ENCODE peak calls at places on chromosomes 12 and 14, in six cellular contexts. V is upper lobe of right lung; N is heart left ventricle; E is CD8-positive, alpha-beta memory T cell; B is aorta; O is WERI-Rb-1. H is an unnamed sample. For H3K36me3, the result is how much of the 10 kb centered on the place peaks cover.

GRCh38 chr12:4894019-4894418 is 15.7 kb upstream of the KCNA1 start:
- DNase-seq in V (no peak), N (no peak), E (no peak), B (no peak), O (peak), H (no peak)

GRCh38 chr12:14129601-14130178 is 148.3 kb upstream of the GRIN2B start:
- DNase-seq in V (no peak), N (no peak), E (no peak), B (no peak), O (no peak), H (no peak)

GRCh38 chr12:46101121-46101869 is 110.9 kb upstream of the SCAF11 start:
- DNase-seq in V (no peak), N (no peak), E (no peak), B (no peak), O (no peak), H (no peak)

GRCh38 chr12:4141344-4142270 is 132.0 kb upstream of the CCND2 start:
- DNase-seq in V (no peak), N (peak), E (no peak), B (no peak), O (no peak), H (no peak)

GRCh38 chr12:117733292-117733805 is 235.4 kb downstream of the KSR2 start:
- DNase-seq in V (no peak), N (no peak), E (no peak), B (no peak), O (no peak), H (no peak)

GRCh38 chr12:108333898-108334699 is 5.0 kb downstream of the CMKLR1 start:
- DNase-seq in V (no peak), N (peak), E (no peak), B (peak), O (no peak), H (no peak)

GRCh38 chr12:100141666-100141997 is 1.0 kb downstream of the BLTP3B start:
- DNase-seq in V (no peak), N (no peak), E (no peak), B (no peak), O (no peak), H (no peak)

GRCh38 chr14:102184678-102185040 is 45.0 kb downstream of the WDR20 start:
- DNase-seq in V (no peak), N (no peak), E (no peak), B (no peak), O (no peak), H (peak)

GRCh38 chr12:5620896-5621295 is 189.0 kb downstream of the NTF3 start:
- DNase-seq in V (no peak), N (no peak), E (no peak), B (no peak), O (no peak), H (no peak)

GRCh38 chr14:104268725-104269436 is 130.5 kb downstream of the KIF26A start:
- DNase-seq in V (peak), N (peak), E (no peak), B (no peak), O (no peak), H (peak)

GRCh38 chr14:62269204-62269603 is 507.0 kb downstream of the SNAPC1 start:
- DNase-seq in V (no peak), N (no peak), E (no peak), B (no peak), O (no peak), H (no peak)

GRCh38 chr12:92729773-92730305 is 27.1 kb downstream of the PLEKHG7 start:
- DNase-seq in V (no peak), N (no peak), E (no peak), B (peak), O (peak), H (no peak)

GRCh38 chr12:56126732-56127239 is 1.3 kb upstream of the ESYT1 start:
- DNase-seq in V (no peak), N (no peak), E (no peak), B (no peak), O (no peak), H (no peak)
- H3K4me3 ChIP-seq in V (peak), N (no peak), E (peak), B (peak), O (no peak), H (no peak)

DNA sequence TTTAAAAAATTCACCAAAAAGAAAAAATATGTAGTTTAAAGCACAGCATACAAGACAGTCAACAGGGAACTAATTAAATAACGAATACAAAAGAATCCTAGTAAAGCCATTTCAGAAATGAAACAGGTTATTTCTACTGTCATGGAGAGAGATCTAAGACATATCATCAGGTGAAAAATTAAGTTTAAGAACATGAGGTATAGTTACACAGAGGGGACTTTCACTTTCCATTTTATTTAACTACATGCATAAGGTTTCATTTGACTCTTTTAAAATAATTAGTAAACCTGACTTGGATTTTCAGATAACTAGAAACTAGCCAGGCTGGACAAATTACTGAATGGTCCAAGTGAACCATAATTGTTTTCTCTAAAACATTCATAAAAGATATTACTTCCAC is 11.3 kb downstream of the SEC23A start:
- DNase-seq in V (no peak), N (no peak), E (no peak), B (no peak), O (no peak), H (no peak)
- H3K36me3 ChIP-seq in V (half or more), N (half or more), E (under half), B (under half), O (under half), H (under half)

DNA sequence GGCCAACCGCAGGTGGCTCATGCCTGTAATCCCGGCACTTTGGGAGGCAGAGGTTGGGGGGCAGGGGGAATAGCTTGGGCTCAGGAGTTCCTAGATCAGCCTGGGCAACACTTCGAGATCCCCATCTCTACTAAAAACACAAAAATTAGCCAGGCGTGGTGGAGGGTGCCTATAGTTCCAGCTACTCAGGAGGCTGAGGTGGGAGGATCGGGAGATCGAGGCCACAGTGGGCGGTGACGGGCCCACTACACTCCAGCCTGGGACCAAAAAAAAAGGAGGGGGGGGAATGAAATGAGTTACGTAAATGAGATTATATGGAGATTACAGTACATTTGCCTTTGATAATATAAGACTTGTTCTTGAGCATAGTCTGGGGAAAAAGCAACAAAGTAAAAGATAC is 1.1 kb downstream of the RPAP3 start:
- DNase-seq in V (no peak), N (no peak), E (no peak), B (no peak), O (no peak), H (no peak)
- H3K4me3 ChIP-seq in V (peak), N (peak), E (peak), B (no peak), O (no peak), H (peak)

DNA sequence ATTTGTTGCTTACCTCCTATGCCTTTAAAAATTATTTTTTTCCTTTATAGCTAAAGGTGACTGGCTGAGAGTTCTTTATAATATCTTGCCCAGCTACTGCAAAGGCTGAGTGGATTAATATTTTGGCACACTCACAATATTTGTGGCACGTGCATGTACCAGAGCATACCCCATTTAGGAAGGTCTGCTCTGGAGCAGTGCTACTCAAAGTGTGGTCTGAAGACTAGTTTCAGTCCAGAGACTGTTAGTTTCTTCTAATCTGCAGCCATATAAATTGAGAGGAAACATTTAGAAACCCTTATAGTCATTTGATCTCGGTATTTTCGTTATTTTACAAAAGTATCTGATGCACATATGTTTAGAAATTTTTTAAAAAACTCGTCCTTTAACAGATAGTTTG is 51.0 kb downstream of the IFT81 start:
- DNase-seq in V (no peak), N (no peak), E (no peak), B (no peak), O (no peak), H (no peak)
- H3K36me3 ChIP-seq in V (under half), N (under half), E (under half), B (under half), O (under half), H (under half)

DNA sequence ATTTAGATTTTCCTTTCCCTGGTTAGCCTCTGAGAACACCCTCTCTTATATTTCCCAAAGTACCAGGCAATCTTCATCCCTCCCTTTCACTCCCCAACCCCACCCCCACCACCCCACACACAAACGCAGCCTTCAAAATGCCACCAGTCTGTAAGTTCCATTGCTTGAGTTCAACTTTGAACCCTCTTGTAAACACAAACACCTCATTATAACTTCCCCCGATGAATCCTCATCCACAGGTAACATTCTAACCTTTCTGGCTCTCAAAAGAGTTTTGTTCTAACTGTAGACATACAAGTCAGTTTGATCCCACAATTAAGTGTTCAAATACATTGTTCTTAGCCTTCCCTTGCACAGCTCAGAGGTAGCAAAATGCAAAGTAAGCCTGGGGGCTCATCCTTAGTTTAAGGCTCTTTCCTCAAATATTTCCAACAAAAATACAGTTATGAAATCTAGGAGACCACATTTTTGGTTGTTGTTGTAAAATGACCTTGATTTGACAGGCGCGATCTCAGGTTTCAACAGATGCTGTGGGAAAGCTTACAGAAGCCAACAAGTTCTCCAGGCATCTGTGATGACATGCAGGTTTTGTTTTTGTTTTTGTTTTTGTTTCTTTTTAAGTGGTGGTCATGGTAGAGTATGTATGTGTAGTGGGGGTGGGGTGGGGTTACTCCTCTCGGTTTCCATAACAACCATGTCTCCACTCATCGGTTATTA is 199.6 kb upstream of the FOXN3 start:
- DNase-seq in V (no peak), N (no peak), E (peak), B (no peak), O (no peak), H (no peak)
- H3K4me3 ChIP-seq in V (peak), N (peak), E (peak), B (peak), O (no peak), H (no peak)

GRCh38 chr12:53483979-53484377 is 15.3 kb downstream of the MAP3K12 start:
- DNase-seq in V (no peak), N (no peak), E (no peak), B (no peak), O (no peak), H (no peak)
- H3K36me3 ChIP-seq in V (half or more), N (half or more), E (under half), B (under half), O (half or more), H (under half)

GRCh38 chr12:1978078-1978477 is 26.2 kb downstream of the DCP1B start:
- DNase-seq in V (no peak), N (no peak), E (no peak), B (no peak), O (no peak), H (no peak)
- H3K4me3 ChIP-seq in V (no peak), N (no peak), E (no peak), B (no peak), O (no peak), H (no peak)

H was measured in H7.